ENCODE peak calls at places on chromosomes 7 and 10, in ten cellular contexts. A is GM12865; Y is lung; M is breast epithelium; C is hepatocyte; U is fibroblast of mammary gland; T is endodermal cell; P is lower lobe of right lung; G is PC-3; R is CD4-positive, alpha-beta T cell. O is an unnamed sample.
A peak's percentile ranks its signal among the peaks of the same experiment; 100 is the strongest.

GRCh38 chr10:10364916-10365315 is 652.8 kb upstream of the CELF2 start:
- DNase-seq in G (no peak), C (no peak), P (no peak), U (no peak), T (no peak), A (no peak), R (no peak), M (no peak), Y (no peak), O (no peak)

GRCh38 chr10:14325325-14325955 is 5.3 kb downstream of the FRMD4A start:
- DNase-seq in C (peak; percentile 48), T (peak; percentile 90), G (peak; percentile 58), Y (peak; percentile 41), A (peak; percentile 58), M (peak; percentile 66), R (peak; percentile 43), P (peak; percentile 61), U (peak; percentile 51), O (peak; percentile 18)

GRCh38 chr10:103679096-103679790 is 176.1 kb downstream of the SH3PXD2A start:
- DNase-seq in M (no peak), T (no peak), R (no peak), C (no peak), A (peak; percentile 64), G (no peak), Y (no peak), P (no peak), U (no peak), O (no peak)

GRCh38 chr7:100673942-100674431 is 447 bp downstream of the GNB2 start:
- DNase-seq in U (peak; percentile 25), R (peak; percentile 41), C (peak; percentile 43), M (no peak), A (peak; percentile 54), Y (peak; percentile 56), G (no peak), T (no peak), P (peak; percentile 78), O (no peak)

GRCh38 chr7:134694299-134694698 is 47.6 kb downstream of the BPGM start:
- DNase-seq in M (no peak), A (no peak), R (no peak), P (no peak), T (peak; percentile 86), U (no peak), Y (no peak), G (no peak), C (no peak), O (no peak)

GRCh38 chr7:16063691-16064090 is 357.6 kb downstream of the CRPPA start:
- DNase-seq in A (no peak), P (no peak), T (no peak), R (no peak), C (no peak), G (no peak), U (peak; percentile 92), M (no peak), Y (no peak), O (no peak)

GRCh38 chr7:67413670-67414069 is 417.0 kb downstream of the TYW1 start:
- DNase-seq in T (peak; percentile 61), C (no peak), R (no peak), M (no peak), G (no peak), U (no peak), Y (no peak), A (no peak), P (no peak), O (no peak)

GRCh38 chr7:50534690-50535290 is 30.4 kb downstream of the DDC start:
- DNase-seq in C (peak; percentile 76), P (no peak), M (no peak), T (peak; percentile 67), Y (peak; percentile 28), U (peak; percentile 100), G (peak; percentile 98), R (no peak), A (no peak), O (no peak)

GRCh38 chr10:123445336-123445735 is 220.8 kb upstream of the GPR26 start:
- DNase-seq in P (no peak), C (no peak), G (no peak), R (no peak), Y (no peak), A (peak; percentile 48), T (no peak), M (no peak), U (no peak), O (no peak)

GRCh38 chr7:136087881-136088280 is 110.7 kb upstream of the MTPN start:
- DNase-seq in P (no peak), G (no peak), M (no peak), R (no peak), A (no peak), U (no peak), T (no peak), C (no peak), Y (no peak), O (no peak)

GRCh38 chr10:95500649-95501048 is 60.5 kb downstream of the SORBS1 start:
- DNase-seq in U (no peak), T (no peak), M (no peak), C (no peak), G (no peak), A (peak; percentile 18), Y (no peak), P (no peak), R (no peak), O (no peak)

GRCh38 chr7:68384581-68384980 is 1213.7 kb upstream of the AUTS2 start:
- DNase-seq in T (no peak), M (no peak), G (no peak), Y (no peak), A (no peak), C (no peak), U (no peak), R (no peak), P (no peak), O (no peak)

GRCh38 chr7:92446869-92447238 is 428 bp upstream of the GATAD1 start:
- DNase-seq in M (no peak), A (no peak), Y (no peak), C (no peak), G (no peak), P (peak; percentile 50), R (peak; percentile 2), T (no peak), U (no peak), O (no peak)

GRCh38 chr7:143240323-143241168 is 18.7 kb downstream of the TAS2R40 start:
- DNase-seq in G (peak; percentile 87), M (no peak), R (peak; percentile 61), P (no peak), T (peak; percentile 83), U (peak; percentile 85), Y (peak; percentile 68), C (peak; percentile 87), A (peak; percentile 84), O (peak; percentile 37)

GRCh38 chr7:727104-727805 is at the start of gene PRKAR1B:
- DNase-seq in C (peak; percentile 69), Y (no peak), R (peak; percentile 22), M (peak; percentile 41), P (peak; percentile 50), U (no peak), T (peak; percentile 80), G (peak; percentile 20), A (peak; percentile 78), O (no peak)

GRCh38 chr10:77807706-77808105 is 118.8 kb downstream of the DLG5 start:
- DNase-seq in A (no peak), T (no peak), M (no peak), R (no peak), C (no peak), U (no peak), Y (no peak), P (peak; percentile 21), G (no peak), O (no peak)
- TF ChIP-seq CTCF in A (no peak), T (no peak), M (no peak), R (no peak), C (no peak), U (no peak), Y (no peak), P (no peak), G (no peak), O (no peak)

GRCh38 chr10:132657127-132657706 is 119.6 kb downstream of the INPP5A start:
- DNase-seq in P (peak; percentile 35), C (no peak), A (no peak), R (no peak), T (no peak), G (no peak), M (no peak), U (no peak), Y (no peak), O (no peak)

GRCh38 chr10:132659206-132660091 is 121.9 kb downstream of the INPP5A start:
- DNase-seq in U (no peak), A (no peak), P (no peak), Y (no peak), G (no peak), M (no peak), T (no peak), R (no peak), C (no peak), O (no peak)

GRCh38 chr10:132656283-132657126 is 118.9 kb downstream of the INPP5A start:
- DNase-seq in G (no peak), R (no peak), M (no peak), A (no peak), P (peak; percentile 41), Y (no peak), T (no peak), C (no peak), U (no peak), O (no peak)

GRCh38 chr10:132658546-132659205 is 121.1 kb downstream of the INPP5A start:
- DNase-seq in A (no peak), R (no peak), C (no peak), T (no peak), G (no peak), U (no peak), P (peak; percentile 38), Y (no peak), M (no peak), O (no peak)

DNA sequence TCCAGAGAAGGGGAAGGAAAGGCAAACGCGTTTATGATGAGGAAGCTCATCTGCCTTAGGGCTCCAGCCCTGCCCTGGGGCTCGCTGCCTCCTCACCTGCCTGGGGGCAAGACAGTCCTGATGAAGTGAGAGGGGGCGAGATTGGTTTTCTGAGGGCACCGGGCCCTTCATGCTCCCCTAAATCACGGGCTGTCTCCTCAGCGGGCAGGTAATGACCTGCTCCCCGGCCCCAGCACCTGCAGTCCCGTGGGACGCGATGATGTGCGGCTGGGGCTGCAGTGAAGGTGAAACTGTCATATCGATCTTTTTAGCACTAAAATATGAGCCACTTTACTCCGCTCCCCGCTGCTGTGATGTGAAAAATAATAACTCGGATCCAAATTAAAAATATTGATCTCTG is 120.2 kb downstream of the INPP5A start:
- DNase-seq in A (no peak), P (peak; percentile 24), T (no peak), M (no peak), Y (no peak), R (no peak), C (no peak), U (no peak), G (no peak), O (no peak)
- TF ChIP-seq CTCF in A (no peak), P (no peak), T (no peak), M (no peak), Y (no peak), R (no peak), C (no peak), U (no peak), G (no peak), O (no peak)

GRCh38 chr7:65820287-65820950 is 52.5 kb upstream of the VKORC1L1 start:
- DNase-seq in A (no peak), C (no peak), M (no peak), G (peak; percentile 3), Y (no peak), T (peak; percentile 64), P (no peak), U (peak; percentile 25), R (no peak), O (no peak)
- TF ChIP-seq CTCF in A (no peak), C (no peak), M (no peak), G (no peak), Y (no peak), T (peak; percentile 46), P (no peak), U (no peak), R (no peak), O (no peak)

GRCh38 chr10:69866688-69867461 is 65.2 kb downstream of the COL13A1 start:
- DNase-seq in Y (no peak), G (no peak), U (peak; percentile 80), M (no peak), A (no peak), P (no peak), R (no peak), T (peak; percentile 88), C (peak; percentile 80), O (no peak)
- TF ChIP-seq CTCF in Y (no peak), G (no peak), U (peak; percentile 9), M (no peak), A (no peak), P (no peak), R (no peak), T (peak; percentile 28), C (no peak), O (no peak)